ENCODE peak calls at places on chromosome 16, in eight cellular contexts. U is endothelial cell of umbilical vein; J is stimulated activated CD4-positive, alpha-beta T cell treated with anti-CD3 and anti-CD28 coated beads, Interleukin-1b, Interleukin-23, amount 100 ng/mL, for 1 hour; X is Daoy; Q is stimulated activated CD8-positive, alpha-beta memory T cell treated with anti-CD3 and anti-CD28 coated beads, Interleukin-7, amount 100 ng/mL, for 1 hour; G is bronchial epithelial cell; P is BJ; W is colonic mucosa. H is an unnamed sample.
A peak's percentile ranks its signal among the peaks of the same experiment; 100 is the strongest.

GRCh38 chr16:57556941-57557541 is 14.6 kb downstream of the ADGRG5 start:
- DNase-seq in U (no peak), J (no peak), X (no peak), Q (no peak), G (no peak), P (no peak), W (no peak), H (no peak)

GRCh38 chr16:4450921-4451619 is 23.4 kb downstream of the NMRAL1 start:
- DNase-seq in U (no peak), J (no peak), X (no peak), Q (no peak), G (no peak), P (no peak), W (no peak), H (no peak)

GRCh38 chr16:58459344-58460218 is 40.4 kb upstream of the NDRG4 start:
- DNase-seq in U (peak; percentile 87), J (no peak), X (peak; percentile 73), Q (no peak), G (peak; percentile 88), P (no peak), W (no peak), H (no peak)

GRCh38 chr16:31253642-31254045 is 6.1 kb upstream of the ITGAM start:
- DNase-seq in U (no peak), J (no peak), X (no peak), Q (no peak), G (peak; percentile 7), P (no peak), W (no peak), H (peak; percentile 65)

GRCh38 chr16:49701867-49702494 is 153.9 kb downstream of the ZNF423 start:
- DNase-seq in U (no peak), J (no peak), X (peak; percentile 68), Q (no peak), G (no peak), P (no peak), W (peak; percentile 50), H (no peak)

GRCh38 chr16:17246974-17247718 is 223.6 kb downstream of the XYLT1 start:
- DNase-seq in U (no peak), J (no peak), X (no peak), Q (no peak), G (no peak), P (no peak), W (no peak), H (no peak)

GRCh38 chr16:5031601-5032000 is 2.1 kb downstream of the NAGPA start:
- DNase-seq in U (no peak), J (no peak), X (no peak), Q (no peak), G (no peak), P (no peak), W (no peak), H (no peak)

GRCh38 chr16:1979271-1980025 is 1.8 kb downstream of the NOXO1 start:
- DNase-seq in U (no peak), J (no peak), X (no peak), Q (no peak), G (peak; percentile 85), P (no peak), W (peak; percentile 92), H (peak; percentile 91)

GRCh38 chr16:22369221-22369811 is 5.1 kb downstream of the CDR2 start:
- DNase-seq in U (peak; percentile 87), J (no peak), X (peak; percentile 3), Q (no peak), G (peak; percentile 69), P (no peak), W (no peak), H (peak; percentile 66)

GRCh38 chr16:79047337-79047736 is 553.2 kb downstream of the MAF start:
- DNase-seq in U (no peak), J (no peak), X (peak; percentile 15), Q (no peak), G (peak; percentile 39), P (no peak), W (no peak), H (peak; percentile 42)

GRCh38 chr16:83603981-83604570 is 203.7 kb upstream of the HSBP1 start:
- DNase-seq in U (no peak), J (no peak), X (no peak), Q (no peak), G (no peak), P (no peak), W (peak; percentile 7), H (no peak)

GRCh38 chr16:82761858-82762257 is 135.1 kb downstream of the CDH13 start:
- DNase-seq in U (peak; percentile 76), J (no peak), X (peak; percentile 27), Q (no peak), G (no peak), P (no peak), W (no peak), H (peak; percentile 79)

GRCh38 chr16:88365244-88365865 is 17.4 kb upstream of the ZNF469 start:
- DNase-seq in U (no peak), J (no peak), X (no peak), Q (no peak), G (no peak), P (no peak), W (no peak), H (no peak)

GRCh38 chr16:67930678-67931211 is 917 bp downstream of the CTRL start:
- DNase-seq in U (no peak), J (no peak), X (no peak), Q (no peak), G (no peak), P (no peak), W (no peak), H (no peak)

GRCh38 chr16:57945740-57946138 is 25.2 kb downstream of the CNGB1 start:
- DNase-seq in U (no peak), J (no peak), X (no peak), Q (no peak), G (peak; percentile 33), P (no peak), W (no peak), H (no peak)

GRCh38 chr16:12349950-12350842 is 373.7 kb downstream of the SNX29 start:
- DNase-seq in U (no peak), J (no peak), X (no peak), Q (no peak), G (no peak), P (no peak), W (no peak), H (no peak)

GRCh38 chr16:84916850-84917249 is 94.5 kb downstream of the ZDHHC7 start:
- DNase-seq in U (no peak), J (no peak), X (no peak), Q (no peak), G (no peak), P (no peak), W (no peak), H (no peak)

GRCh38 chr16:20136446-20136968 is 62.8 kb upstream of the GPR139 start:
- DNase-seq in U (no peak), J (no peak), X (peak; percentile 30), Q (no peak), G (no peak), P (no peak), W (no peak), H (no peak)

GRCh38 chr16:78134944-78135619 is 35.6 kb downstream of the WWOX start:
- DNase-seq in U (no peak), J (no peak), X (no peak), Q (no peak), G (no peak), P (no peak), W (no peak), H (no peak)

GRCh38 chr16:66522816-66523590 is 26.9 kb downstream of the TK2 start:
- DNase-seq in U (no peak), J (no peak), X (no peak), Q (no peak), G (no peak), P (no peak), W (no peak), H (no peak)

GRCh38 chr16:24853830-24854229 is 8.1 kb downstream of the SLC5A11 start:
- DNase-seq in U (peak; percentile 63), J (no peak), X (peak; percentile 71), Q (no peak), G (peak; percentile 54), P (no peak), W (no peak), H (no peak)

GRCh38 chr16:86010680-86011141 is 111.7 kb downstream of the IRF8 start:
- DNase-seq in U (no peak), J (no peak), X (no peak), Q (no peak), G (no peak), P (no peak), W (no peak), H (no peak)

GRCh38 chr16:82892327-82892726 is 265.6 kb downstream of the CDH13 start:
- DNase-seq in U (no peak), J (no peak), X (no peak), Q (no peak), G (no peak), P (no peak), W (no peak), H (no peak)

GRCh38 chr16:77881355-77882003 is 93.1 kb downstream of the VAT1L start:
- DNase-seq in U (no peak), J (no peak), X (no peak), Q (no peak), G (no peak), P (no peak), W (no peak), H (no peak)

H was measured in small intestine.